ENCODE peak calls at places on chromosome 18, in eight cellular contexts. G, Q, C, V, I, D, X and W are unnamed samples.

GRCh38 chr18:58911766-58912165 is 47.1 kb downstream of the ZNF532 start:
- DNase-seq in G (no peak), I (no peak), Q (no peak), D (peak; percentile 67), X (no peak), C (no peak), V (no peak), W (no peak)

GRCh38 chr18:35143615-35144596 is 96.9 kb upstream of the ZNF397 start:
- DNase-seq in G (peak; percentile 11), X (no peak), I (no peak), D (peak; percentile 58), Q (peak; percentile 40), V (peak; percentile 57), C (peak; percentile 67), W (peak; percentile 47)

GRCh38 chr18:8871484-8871883 is 166.1 kb downstream of the MTCL1 start:
- DNase-seq in I (no peak), X (peak; percentile 29), Q (no peak), G (no peak), D (no peak), C (peak; percentile 89), V (no peak), W (no peak)

GRCh38 chr18:74219056-74219455 is 70.7 kb downstream of the TIMM21 start:
- DNase-seq in G (no peak), X (no peak), C (peak; percentile 70), Q (no peak), D (no peak), I (no peak), V (no peak), W (no peak)

GRCh38 chr18:79461627-79462026 is 65.9 kb downstream of the NFATC1 start:
- DNase-seq in I (no peak), X (no peak), G (no peak), Q (no peak), D (no peak), V (no peak), C (no peak), W (no peak)

GRCh38 chr18:33495278-33495677 is 54.8 kb upstream of the CCDC178 start:
- DNase-seq in V (no peak), I (no peak), D (peak; percentile 16), X (no peak), Q (no peak), G (no peak), C (peak; percentile 56), W (no peak)

GRCh38 chr18:8121942-8122480 is 487.2 kb upstream of the RAB12 start:
- DNase-seq in V (no peak), I (no peak), X (no peak), Q (no peak), G (no peak), C (peak; percentile 92), D (peak; percentile 96), W (peak; percentile 8)

GRCh38 chr18:56120781-56121180 is 517.6 kb downstream of the TXNL1 start:
- DNase-seq in C (no peak), X (no peak), D (no peak), V (no peak), I (no peak), Q (no peak), G (no peak), W (no peak)

GRCh38 chr18:56052202-56052601 is 464.2 kb upstream of the TCF4 start:
- DNase-seq in I (no peak), V (no peak), G (no peak), D (no peak), X (no peak), C (no peak), Q (no peak), W (no peak)